ENCODE peak calls at places on chromosomes 11 and 22, in ten cellular contexts. U, C, T, A, X, O, L, Q, V and J are unnamed samples.

GRCh38 chr22:17761145-17761488 is 13.2 kb downstream of the BID start:
- DNase-seq in U (no peak), C (no peak), T (no peak), A (no peak), X (no peak), O (no peak), L (no peak), Q (no peak), V (no peak), J (no peak)

GRCh38 chr22:19876314-19876940 is 21.8 kb upstream of the GNB1L start:
- DNase-seq in U (no peak), C (peak), T (no peak), A (no peak), X (no peak), O (peak), L (peak), Q (no peak), V (peak), J (no peak)

GRCh38 chr22:44928064-44928463 is 81.7 kb downstream of the PHF21B start:
- DNase-seq in U (no peak), C (no peak), T (no peak), A (no peak), X (no peak), O (no peak), L (no peak), Q (no peak), V (peak), J (no peak)

GRCh38 chr11:46375392-46376101 is 5.9 kb upstream of the MDK start:
- DNase-seq in U (no peak), C (no peak), T (no peak), A (no peak), X (no peak), O (no peak), L (no peak), Q (no peak), V (no peak), J (no peak)

GRCh38 chr11:36703055-36703404 is 105.0 kb upstream of the RAG2 start:
- DNase-seq in U (no peak), C (no peak), T (no peak), A (no peak), X (no peak), O (no peak), L (no peak), Q (no peak), V (no peak), J (no peak)

GRCh38 chr11:12845739-12846358 is 163.3 kb upstream of the RASSF10 start:
- DNase-seq in U (no peak), C (peak), T (peak), A (no peak), X (no peak), O (peak), L (peak), Q (peak), V (no peak), J (no peak)

GRCh38 chr22:35375031-35375430 is 5.9 kb upstream of the HMOX1 start:
- DNase-seq in U (no peak), C (no peak), T (peak), A (no peak), X (peak), O (no peak), L (no peak), Q (no peak), V (no peak), J (no peak)

GRCh38 chr11:6603287-6604080 is at the start of the genes ILK and RRP8:
- DNase-seq in U (peak), C (peak), T (peak), A (peak), X (peak), O (peak), L (peak), Q (peak), V (peak), J (no peak)

GRCh38 chr11:65274734-65275682 is 13.2 kb downstream of the POLA2 start:
- DNase-seq in U (peak), C (peak), T (peak), A (peak), X (peak), O (peak), L (peak), Q (peak), V (peak), J (no peak)

GRCh38 chr11:60634151-60634550 is 65.3 kb upstream of the MS4A8 start:
- DNase-seq in U (no peak), C (no peak), T (no peak), A (no peak), X (no peak), O (peak), L (no peak), Q (peak), V (no peak), J (no peak)

GRCh38 chr11:35419713-35420333 is 465 bp upstream of the SLC1A2 start:
- DNase-seq in U (no peak), C (no peak), T (no peak), A (no peak), X (no peak), O (peak), L (no peak), Q (no peak), V (no peak), J (no peak)

GRCh38 chr11:59523541-59523940 is 12.2 kb downstream of the OR4D9 start:
- DNase-seq in U (no peak), C (no peak), T (no peak), A (no peak), X (no peak), O (no peak), L (no peak), Q (no peak), V (no peak), J (no peak)

GRCh38 chr11:26904114-26904513 is 89.8 kb upstream of the FIBIN start:
- DNase-seq in U (no peak), C (no peak), T (no peak), A (no peak), X (no peak), O (no peak), L (no peak), Q (no peak), V (no peak), J (no peak)

GRCh38 chr11:28528217-28528616 is 420.0 kb downstream of the METTL15 start:
- DNase-seq in U (no peak), C (no peak), T (no peak), A (peak), X (peak), O (no peak), L (no peak), Q (no peak), V (no peak), J (no peak)

DNA sequence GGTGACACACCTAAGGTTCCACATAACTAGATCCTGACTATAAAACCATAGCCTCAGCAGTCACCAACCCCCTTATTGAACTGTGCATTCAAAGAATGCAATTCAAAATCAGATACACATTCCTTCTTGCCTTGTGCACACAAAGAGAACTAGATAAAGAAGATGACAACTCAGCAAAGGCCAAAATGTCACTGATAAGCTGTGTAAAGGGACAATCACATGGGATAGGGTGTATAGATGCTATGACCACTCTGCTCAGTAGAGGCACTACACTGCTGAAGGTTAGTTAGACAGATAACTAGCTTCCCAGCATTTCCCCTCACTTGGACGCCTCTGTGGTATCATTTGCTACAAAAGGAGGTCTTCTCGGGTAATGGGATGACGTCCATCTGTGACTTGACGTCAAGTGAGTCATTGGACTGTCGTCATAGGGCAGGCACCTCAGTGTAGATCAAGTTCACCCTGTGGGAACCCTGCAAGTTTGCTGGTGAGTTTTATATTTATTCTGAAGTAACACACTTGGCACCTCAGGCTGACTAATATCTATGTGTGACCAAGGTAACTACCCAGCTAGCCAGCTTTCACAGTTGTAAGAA is 425.0 kb upstream of the CCDC90B start:
- DNase-seq in U (no peak), C (no peak), T (no peak), A (no peak), X (no peak), O (no peak), L (no peak), Q (no peak), V (no peak), J (no peak)
- TF ChIP-seq CTCF in U (no peak), C (no peak), T (no peak), A (no peak), X (no peak), O (no peak), L (no peak), Q (no peak), V (no peak), J (no peak)

GRCh38 chr11:8604078-8604723 is 10.2 kb upstream of the STK33 start:
- DNase-seq in U (peak), C (peak), T (peak), A (peak), X (peak), O (peak), L (peak), Q (peak), V (no peak), J (peak)
- TF ChIP-seq CTCF in U (peak), C (peak), T (peak), A (peak), X (peak), O (peak), L (peak), Q (peak), V (peak), J (peak)

DNA sequence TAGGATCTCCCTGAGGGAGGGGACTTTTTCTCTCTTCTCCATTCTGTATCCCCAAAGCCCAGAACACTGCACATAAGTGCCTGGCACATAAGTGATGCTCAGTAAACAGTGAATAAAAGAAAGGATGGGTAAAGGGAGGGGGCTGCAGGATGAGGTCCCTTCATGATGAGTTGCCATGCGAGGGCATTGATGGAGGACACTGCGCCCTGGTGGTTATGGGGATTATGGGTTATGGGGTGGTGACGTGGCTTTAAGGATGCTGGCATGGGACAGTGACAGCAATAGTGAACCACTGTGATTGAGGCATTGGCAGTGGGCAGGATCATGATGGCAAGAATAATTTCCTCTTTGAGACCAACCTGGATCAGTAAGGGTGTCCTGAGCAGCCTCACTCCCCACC is 43.9 kb upstream of the LRRC32 start:
- DNase-seq in U (no peak), C (no peak), T (no peak), A (no peak), X (no peak), O (no peak), L (no peak), Q (no peak), V (no peak), J (no peak)
- TF ChIP-seq CTCF in U (no peak), C (no peak), T (no peak), A (no peak), X (no peak), O (no peak), L (no peak), Q (peak), V (no peak), J (no peak)

GRCh38 chr22:38796262-38796957 is 2.5 kb upstream of the DNAL4 start:
- DNase-seq in U (no peak), C (no peak), T (no peak), A (no peak), X (no peak), O (no peak), L (no peak), Q (no peak), V (no peak), J (no peak)

GRCh38 chr22:38795569-38795968 is 1.6 kb upstream of the DNAL4 start:
- DNase-seq in U (no peak), C (no peak), T (no peak), A (no peak), X (no peak), O (no peak), L (no peak), Q (no peak), V (no peak), J (no peak)

GRCh38 chr22:38789606-38790005 is 4.3 kb downstream of the DNAL4 start:
- DNase-seq in U (no peak), C (no peak), T (no peak), A (no peak), X (no peak), O (no peak), L (no peak), Q (no peak), V (no peak), J (no peak)

GRCh38 chr22:38793721-38794466 is at the start of gene DNAL4:
- DNase-seq in U (peak), C (peak), T (peak), A (peak), X (peak), O (peak), L (peak), Q (peak), V (peak), J (peak)

DNA sequence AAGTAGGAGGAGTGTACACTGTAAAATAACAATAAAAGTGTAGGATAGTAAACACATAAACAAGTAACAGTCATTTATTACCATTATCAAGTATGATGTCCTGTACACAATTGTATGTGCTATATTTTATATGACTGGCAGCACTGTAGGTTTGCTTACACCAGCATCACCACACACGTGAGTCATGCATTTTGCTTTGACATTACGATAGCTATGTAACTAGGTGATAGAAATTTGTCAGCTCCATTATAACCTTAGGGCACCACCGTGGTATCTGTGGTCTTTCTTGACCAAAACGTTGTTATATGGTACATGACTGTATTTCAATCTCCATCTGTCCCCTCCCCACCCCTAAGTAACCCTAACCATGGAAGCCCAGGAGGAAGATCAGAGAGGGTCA is 1.1 kb downstream of the DNAL4 start:
- DNase-seq in U (peak), C (no peak), T (peak), A (no peak), X (no peak), O (no peak), L (no peak), Q (no peak), V (no peak), J (no peak)
- TF ChIP-seq CTCF in U (no peak), C (no peak), T (no peak), A (no peak), X (no peak), O (no peak), L (no peak), Q (no peak), V (no peak), J (no peak)

GRCh38 chr22:42901790-42902508 is 44.9 kb upstream of the ARFGAP3 start:
- DNase-seq in U (no peak), C (no peak), T (no peak), A (no peak), X (no peak), O (no peak), L (no peak), Q (peak), V (no peak), J (no peak)
- TF ChIP-seq CTCF in U (peak), C (no peak), T (peak), A (no peak), X (peak), O (peak), L (no peak), Q (peak), V (peak), J (peak)

GRCh38 chr11:63858628-63859550 is 20.0 kb downstream of the MARK2 start:
- DNase-seq in U (peak), C (no peak), T (peak), A (no peak), X (no peak), O (no peak), L (peak), Q (no peak), V (peak), J (peak)
- TF ChIP-seq CTCF in U (no peak), C (no peak), T (no peak), A (no peak), X (no peak), O (no peak), L (no peak), Q (no peak), V (no peak), J (no peak)